ENCODE peak calls at places on chromosomes 3 and 15, in six cellular contexts. M is neural progenitor cell, H is uterus, F is Calu3, K is fibroblast of lung, N is foreskin fibroblast. I is an unnamed sample.

GRCh38 chr3:113783463-113783862 is 36.6 kb downstream of the ATP6V1A start:
- DNase-seq in M (no peak), H (no peak), F (no peak), K (peak), N (peak), I (no peak)

GRCh38 chr3:57164606-57165573 is at the start of gene IL17RD:
- DNase-seq in M (peak), H (peak), F (peak), K (peak), N (peak), I (no peak)

GRCh38 chr15:50450678-50451077 is 26.5 kb downstream of the USP8 start:
- DNase-seq in M (no peak), H (no peak), F (no peak), K (no peak), N (no peak), I (no peak)

GRCh38 chr15:64521201-64521600 is 60.8 kb downstream of the ZNF609 start:
- DNase-seq in M (no peak), H (no peak), F (no peak), K (no peak), N (no peak), I (no peak)

GRCh38 chr15:70815604-70816003 is 38.4 kb downstream of the LARP6 start:
- DNase-seq in M (no peak), H (no peak), F (no peak), K (no peak), N (no peak), I (no peak)

GRCh38 chr3:166123576-166123975 is 286.4 kb upstream of the BCHE start:
- DNase-seq in M (no peak), H (no peak), F (no peak), K (peak), N (no peak), I (no peak)

GRCh38 chr15:57432141-57432701 is 55.9 kb downstream of the CGNL1 start:
- DNase-seq in M (no peak), H (no peak), F (no peak), K (peak), N (peak), I (no peak)

GRCh38 chr3:186831795-186832194 is 10.7 kb upstream of the ADIPOQ start:
- DNase-seq in M (no peak), H (no peak), F (no peak), K (no peak), N (no peak), I (no peak)

GRCh38 chr3:190847423-190847822 is 15.1 kb downstream of the GMNC start:
- DNase-seq in M (no peak), H (no peak), F (no peak), K (peak), N (no peak), I (no peak)

GRCh38 chr3:37582117-37582516 is 279.6 kb upstream of the CTDSPL start:
- DNase-seq in M (no peak), H (no peak), F (no peak), K (no peak), N (no peak), I (no peak)

GRCh38 chr3:156594229-156594683 is 39.3 kb upstream of the SSR3 start:
- DNase-seq in M (no peak), H (no peak), F (peak), K (no peak), N (peak), I (no peak)

GRCh38 chr3:114569186-114569585 is 275.4 kb downstream of the TIGIT start:
- DNase-seq in M (no peak), H (no peak), F (peak), K (peak), N (no peak), I (no peak)

GRCh38 chr3:185164428-185165217 is 11.8 kb upstream of the C3orf70 start:
- DNase-seq in M (no peak), H (no peak), F (no peak), K (no peak), N (no peak), I (no peak)

GRCh38 chr3:71102111-71103039 is 481.2 kb downstream of the FOXP1 start:
- DNase-seq in M (no peak), H (no peak), F (no peak), K (peak), N (peak), I (no peak)

GRCh38 chr3:52250122-52250521 is 4.6 kb downstream of the PPM1M start:
- DNase-seq in M (no peak), H (no peak), F (no peak), K (no peak), N (no peak), I (peak)

DNA sequence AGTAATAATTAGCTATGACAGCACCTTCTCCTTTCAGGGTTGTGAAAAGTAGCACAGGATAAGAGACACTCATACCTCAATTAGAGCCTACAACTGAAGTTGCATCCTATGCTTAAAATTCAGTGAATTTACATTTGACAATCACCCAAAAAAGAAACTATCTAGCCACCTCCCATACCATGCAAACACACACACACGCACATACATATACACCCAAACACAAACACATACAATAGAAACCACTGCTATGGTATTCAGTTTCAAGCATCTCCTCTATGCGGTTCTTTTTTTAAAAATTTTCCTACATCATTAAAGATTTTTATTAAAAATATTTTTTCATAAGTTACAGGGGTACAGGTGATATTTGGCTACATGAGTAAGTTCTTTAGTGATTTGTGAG is 57.5 kb downstream of the CPNE4 start:
- DNase-seq in M (no peak), H (no peak), F (no peak), K (no peak), N (no peak), I (no peak)
- TF ChIP-seq CTCF in M (no peak), H (no peak), F (no peak), K (no peak), N (no peak), I (no peak)

GRCh38 chr3:128950223-128950938 is 43.5 kb downstream of the CFAP92 start:
- DNase-seq in M (peak), H (no peak), F (peak), K (peak), N (peak), I (peak)
- TF ChIP-seq CTCF in M (peak), H (no peak), F (no peak), K (peak), N (peak), I (peak)

GRCh38 chr3:63232764-63233396 is 45.2 kb upstream of the SYNPR start:
- DNase-seq in M (peak), H (no peak), F (no peak), K (peak), N (peak), I (no peak)
- TF ChIP-seq CTCF in M (peak), H (no peak), F (peak), K (no peak), N (peak), I (peak)

DNA sequence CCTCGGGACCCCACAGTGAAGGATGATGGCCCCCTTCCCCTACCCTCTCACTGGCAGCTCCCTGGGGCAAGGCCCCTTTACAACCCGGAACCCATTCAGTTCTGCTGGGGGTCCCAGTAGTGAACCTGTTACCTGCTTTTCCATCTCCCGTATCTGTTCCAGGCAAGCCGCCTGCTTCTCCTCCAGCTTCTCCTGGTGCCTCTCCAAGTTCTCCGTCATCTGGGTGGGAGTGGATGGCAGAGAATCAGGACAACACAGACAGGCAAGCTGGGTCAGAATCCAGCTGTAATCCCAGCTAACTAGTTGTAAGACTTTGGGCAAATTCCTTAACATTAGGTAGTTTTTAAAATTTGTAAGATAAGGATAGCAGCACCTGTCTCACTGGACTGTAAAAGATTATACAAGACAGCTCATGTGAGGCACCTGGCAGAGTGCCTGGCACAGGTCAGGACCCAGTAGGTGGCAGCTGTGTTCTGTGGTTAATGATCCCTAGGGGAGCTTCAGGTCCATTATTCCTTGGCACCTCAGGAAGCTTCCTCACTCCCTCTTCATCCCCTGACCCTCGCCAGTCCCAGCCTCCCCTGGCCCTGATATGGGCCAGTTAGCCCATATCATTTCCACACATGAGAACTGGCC is 6.4 kb upstream of the ANKRD63 start:
- DNase-seq in M (no peak), H (no peak), F (peak), K (no peak), N (no peak), I (no peak)
- TF ChIP-seq CTCF in M (no peak), H (no peak), F (no peak), K (no peak), N (no peak), I (no peak)

I was measured in chondrocyte.